ENCODE peak calls at places on chromosomes 6 and 20, in eight cellular contexts. U, K, G, R, S, J, T and X are unnamed samples.

GRCh38 chr6:35723587-35723986 is 13.2 kb upstream of the ARMC12 start:
- DNase-seq in T (no peak), R (no peak), K (no peak), J (no peak), U (no peak), S (peak), G (peak), X (no peak)

GRCh38 chr6:71038966-71039365 is 82.1 kb upstream of the B3GAT2 start:
- DNase-seq in K (peak), U (no peak), R (no peak), S (no peak), T (no peak), G (no peak), J (no peak), X (no peak)

GRCh38 chr20:992801-993535 is 9.1 kb downstream of the RSPO4 start:
- DNase-seq in U (no peak), K (no peak), S (no peak), J (no peak), G (no peak), T (no peak), R (no peak), X (no peak)

GRCh38 chr6:37594895-37595294 is 95.2 kb upstream of the CCDC167 start:
- DNase-seq in K (no peak), J (no peak), G (no peak), U (no peak), S (no peak), R (no peak), T (peak), X (no peak)

GRCh38 chr6:46410330-46410953 is 80.8 kb downstream of the RCAN2 start:
- DNase-seq in K (peak), J (no peak), R (peak), T (peak), G (no peak), S (peak), U (peak), X (no peak)

GRCh38 chr20:11130554-11131166 is 456.9 kb upstream of the JAG1 start:
- DNase-seq in R (no peak), G (no peak), T (no peak), S (no peak), K (no peak), U (no peak), J (no peak), X (no peak)

GRCh38 chr6:163461696-163462095 is 47.2 kb downstream of the QKI start:
- DNase-seq in T (no peak), S (no peak), R (peak), K (no peak), U (no peak), G (no peak), J (no peak), X (no peak)

GRCh38 chr20:23115823-23116222 is 29.7 kb upstream of the CD93 start:
- DNase-seq in T (no peak), S (no peak), U (no peak), K (peak), J (no peak), R (no peak), G (no peak), X (no peak)

GRCh38 chr6:33724281-33725023 is 13.0 kb upstream of the UQCC2 start:
- DNase-seq in R (no peak), T (no peak), J (no peak), U (no peak), G (no peak), K (no peak), S (no peak), X (no peak)

GRCh38 chr6:158387036-158387435 is 74.8 kb downstream of the TULP4 start:
- DNase-seq in U (no peak), G (no peak), T (no peak), J (no peak), R (no peak), K (no peak), S (no peak), X (no peak)

GRCh38 chr6:135449246-135449645 is 48.3 kb downstream of the AHI1 start:
- DNase-seq in R (no peak), G (no peak), U (no peak), J (no peak), T (no peak), S (no peak), K (no peak), X (no peak)

GRCh38 chr6:57255451-57256181 is 33.5 kb upstream of the RAB23 start:
- DNase-seq in U (no peak), S (no peak), J (no peak), T (no peak), K (no peak), G (no peak), R (no peak), X (no peak)

GRCh38 chr6:37897321-37897720 is 77.8 kb downstream of the ZFAND3 start:
- DNase-seq in K (peak), R (no peak), J (no peak), S (no peak), G (no peak), T (peak), U (no peak), X (no peak)

GRCh38 chr6:127949251-127949650 is 48.4 kb upstream of the THEMIS start:
- DNase-seq in T (no peak), G (no peak), R (no peak), J (no peak), U (no peak), K (no peak), S (no peak), X (no peak)

GRCh38 chr6:15839969-15840541 is 177.2 kb upstream of the DTNBP1 start:
- DNase-seq in G (no peak), T (no peak), S (no peak), U (no peak), R (no peak), J (no peak), K (no peak), X (no peak)

GRCh38 chr6:139983555-139984276 is 609.3 kb upstream of the CITED2 start:
- DNase-seq in T (no peak), K (peak), G (no peak), J (no peak), R (peak), U (no peak), S (no peak), X (no peak)

GRCh38 chr6:35896228-35896627 is 24.7 kb downstream of the SRPK1 start:
- DNase-seq in K (no peak), T (no peak), S (no peak), U (no peak), R (no peak), J (no peak), G (no peak), X (no peak)

GRCh38 chr6:109336221-109336955 is 45.9 kb downstream of the CD164 start:
- DNase-seq in R (peak), T (no peak), K (peak), J (peak), G (no peak), U (no peak), S (no peak), X (no peak)

GRCh38 chr6:154754152-154754551 is 20.9 kb downstream of the SCAF8 start:
- DNase-seq in R (peak), G (no peak), U (no peak), S (no peak), T (no peak), K (peak), J (no peak), X (no peak)

GRCh38 chr20:40657526-40657925 is 31.5 kb downstream of the MAFB start:
- DNase-seq in T (no peak), K (peak), U (no peak), R (no peak), J (no peak), G (no peak), S (no peak), X (no peak)

GRCh38 chr6:44122821-44123220 is 4.4 kb downstream of the MRPL14 start:
- DNase-seq in U (no peak), R (peak), S (no peak), J (no peak), K (peak), G (no peak), T (no peak), X (no peak)

GRCh38 chr6:15506066-15506465 is 156.8 kb downstream of the DTNBP1 start:
- DNase-seq in G (no peak), U (no peak), R (no peak), T (no peak), J (no peak), S (no peak), K (no peak), X (no peak)

GRCh38 chr20:33177866-33178265 is 9.9 kb downstream of the BPIFA2 start:
- DNase-seq in S (no peak), J (no peak), K (no peak), G (no peak), U (no peak), T (no peak), R (no peak), X (no peak)

GRCh38 chr6:132736239-132736638 is 21.5 kb downstream of the VNN2 start:
- DNase-seq in K (no peak), J (no peak), S (no peak), T (no peak), U (no peak), G (no peak), R (peak), X (no peak)

GRCh38 chr6:167845856-167846255 is 19.1 kb downstream of the AFDN start:
- DNase-seq in J (no peak), K (no peak), U (no peak), R (no peak), G (no peak), S (no peak), T (no peak), X (no peak)

GRCh38 chr6:14826456-14826855 is 419.4 kb upstream of the JARID2 start:
- DNase-seq in K (no peak), J (no peak), T (no peak), S (no peak), U (no peak), R (no peak), G (no peak), X (no peak)

GRCh38 chr20:17620371-17621228 is 50.7 kb downstream of the DSTN start:
- DNase-seq in R (no peak), J (peak), S (peak), K (no peak), G (no peak), T (no peak), U (no peak), X (peak)

GRCh38 chr6:108736832-108737231 is 111.4 kb upstream of the ARMC2 start:
- DNase-seq in G (peak), R (peak), K (peak), J (no peak), U (no peak), S (no peak), T (peak), X (peak)

GRCh38 chr6:48535569-48535968 is 424.6 kb upstream of the PTCHD4 start:
- DNase-seq in T (peak), U (peak), G (no peak), J (no peak), K (peak), R (peak), S (no peak), X (no peak)

GRCh38 chr20:49398401-49399144 is 83.9 kb downstream of the KCNB1 start:
- DNase-seq in K (no peak), R (no peak), T (no peak), J (no peak), G (no peak), U (no peak), S (no peak), X (no peak)

GRCh38 chr6:116557863-116558262 is 4.3 kb downstream of the CALHM4 start:
- DNase-seq in J (peak), T (peak), U (no peak), R (peak), K (peak), S (no peak), G (no peak), X (no peak)

GRCh38 chr6:43851204-43851855 is 81.3 kb downstream of the VEGFA start:
- DNase-seq in G (peak), K (peak), T (peak), U (no peak), R (peak), J (no peak), S (no peak), X (no peak)

GRCh38 chr6:15588966-15589634 is 73.7 kb downstream of the DTNBP1 start:
- DNase-seq in S (no peak), G (no peak), R (peak), T (no peak), U (no peak), K (peak), J (no peak), X (no peak)

GRCh38 chr6:7895125-7895423 is 15.5 kb downstream of the TXNDC5 start:
- DNase-seq in K (no peak), R (no peak), U (no peak), T (no peak), S (no peak), G (no peak), J (no peak), X (no peak)

GRCh38 chr6:7893342-7893741 is 17.2 kb downstream of the TXNDC5 start:
- DNase-seq in J (no peak), U (no peak), R (no peak), T (no peak), G (no peak), S (no peak), K (no peak), X (peak)

GRCh38 chr6:7897461-7898192 is 13.0 kb downstream of the TXNDC5 start:
- DNase-seq in R (no peak), S (no peak), T (no peak), K (no peak), G (no peak), U (no peak), J (no peak), X (no peak)

GRCh38 chr6:7896465-7896987 is 14.1 kb downstream of the TXNDC5 start:
- DNase-seq in T (no peak), G (no peak), J (no peak), K (no peak), U (no peak), R (no peak), S (no peak), X (no peak)

GRCh38 chr6:7894272-7895124 is 16.1 kb downstream of the TXNDC5 start:
- DNase-seq in S (peak), T (no peak), K (no peak), J (no peak), U (no peak), G (no peak), R (no peak), X (no peak)
- TF ChIP-seq CTCF in S (no peak), T (no peak), K (no peak), J (no peak), U (no peak), G (no peak), R (no peak), X (no peak)

DNA sequence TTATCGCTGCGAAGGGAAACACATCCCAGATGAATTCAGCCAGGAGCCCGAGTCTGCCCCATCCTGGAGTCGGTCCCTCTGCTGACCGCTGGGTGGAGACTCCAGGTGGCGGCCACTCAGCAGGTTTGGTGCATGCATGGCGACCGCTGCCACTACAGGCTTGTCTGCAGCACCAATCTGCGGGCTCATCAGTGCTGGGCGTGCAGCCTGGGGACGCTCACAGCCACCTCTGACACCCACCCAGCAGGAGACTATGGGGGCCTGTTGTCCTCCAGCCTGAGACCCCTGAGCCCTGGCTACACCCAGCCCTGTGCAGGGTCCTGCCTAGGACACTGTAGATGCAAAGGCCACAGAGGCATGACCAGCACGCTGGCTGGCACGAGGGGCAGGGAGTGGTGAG is 40.5 kb upstream of the GATA5 start:
- DNase-seq in U (peak), K (no peak), T (peak), R (no peak), J (no peak), S (no peak), G (peak), X (no peak)
- TF ChIP-seq CTCF in U (peak), K (peak), T (no peak), R (peak), J (peak), S (no peak), G (peak), X (peak)

GRCh38 chr6:85323435-85324040 is 126.3 kb upstream of the NT5E start:
- DNase-seq in J (peak), S (peak), U (peak), R (peak), T (peak), G (peak), K (peak), X (peak)
- TF ChIP-seq CTCF in J (peak), S (peak), U (peak), R (peak), T (peak), G (peak), K (peak), X (peak)

DNA sequence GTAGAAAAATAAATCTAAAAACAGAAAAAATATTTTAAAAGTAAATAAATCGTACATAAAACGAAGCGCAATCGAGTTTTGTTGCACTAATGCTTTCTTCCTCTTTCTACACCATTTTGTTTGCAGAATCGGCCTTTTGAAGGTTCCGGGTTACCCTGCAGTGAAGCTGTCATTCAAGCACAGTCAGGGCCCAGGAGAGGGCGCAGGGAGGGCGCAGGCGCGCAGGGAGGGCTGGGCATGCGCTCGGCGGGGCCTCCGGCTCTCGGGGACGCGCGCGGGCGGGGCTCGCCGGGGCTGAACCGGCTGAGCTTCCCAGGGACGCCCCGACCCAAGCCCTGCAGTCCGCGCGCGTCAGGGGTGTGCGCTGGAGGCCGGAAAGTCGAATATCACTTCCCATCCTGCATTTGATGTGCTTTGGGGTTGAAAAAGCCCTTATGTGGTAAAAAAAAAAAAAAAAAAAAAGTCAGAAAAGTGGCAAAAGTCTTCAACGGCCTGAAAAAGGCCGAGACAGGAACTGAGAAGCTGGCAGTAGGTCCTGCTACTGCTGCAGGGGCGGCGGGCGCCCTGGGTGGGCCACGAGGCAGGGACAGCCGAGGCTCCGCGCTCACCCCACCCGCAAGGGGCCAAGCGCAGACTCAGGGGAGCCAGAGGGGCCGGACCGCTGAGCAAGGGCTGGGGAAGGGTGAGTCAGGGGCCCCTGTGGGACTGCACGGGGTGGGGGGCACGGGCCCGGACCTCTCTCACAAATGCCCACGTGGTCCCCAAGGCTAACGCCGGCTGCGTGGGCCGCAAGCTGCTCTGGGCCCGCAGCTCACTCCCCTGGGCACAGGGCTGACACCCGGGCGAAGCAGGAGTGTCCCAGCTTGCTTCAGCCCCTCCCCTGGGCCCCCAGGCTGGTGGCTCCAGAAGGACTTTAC is 40.5 kb downstream of the THBS2 start:
- DNase-seq in K (peak), T (peak), S (peak), G (peak), U (peak), J (peak), R (peak), X (peak)
- TF ChIP-seq CTCF in K (peak), T (peak), S (peak), G (peak), U (peak), J (peak), R (peak), X (no peak)

GRCh38 chr6:170583736-170584180 is 679 bp downstream of the PDCD2 start:
- DNase-seq in S (no peak), T (no peak), J (no peak), R (no peak), U (no peak), K (no peak), G (no peak), X (no peak)
- TF ChIP-seq CTCF in S (peak), T (peak), J (no peak), R (peak), U (peak), K (no peak), G (peak), X (no peak)

GRCh38 chr6:13001951-13002350 is 285.4 kb downstream of the PHACTR1 start:
- DNase-seq in R (no peak), K (no peak), S (no peak), G (no peak), T (no peak), J (no peak), U (no peak), X (no peak)

GRCh38 chr6:12995419-12995818 is 278.9 kb downstream of the PHACTR1 start:
- DNase-seq in U (no peak), T (no peak), S (no peak), R (no peak), K (no peak), J (no peak), G (no peak), X (no peak)

GRCh38 chr6:13005994-13006393 is 289.4 kb downstream of the PHACTR1 start:
- DNase-seq in K (no peak), U (no peak), R (no peak), S (peak), T (no peak), G (no peak), J (no peak), X (no peak)

GRCh38 chr6:13004610-13005009 is 288.0 kb downstream of the PHACTR1 start:
- DNase-seq in S (no peak), J (no peak), U (no peak), G (no peak), T (no peak), K (no peak), R (no peak), X (no peak)

DNA sequence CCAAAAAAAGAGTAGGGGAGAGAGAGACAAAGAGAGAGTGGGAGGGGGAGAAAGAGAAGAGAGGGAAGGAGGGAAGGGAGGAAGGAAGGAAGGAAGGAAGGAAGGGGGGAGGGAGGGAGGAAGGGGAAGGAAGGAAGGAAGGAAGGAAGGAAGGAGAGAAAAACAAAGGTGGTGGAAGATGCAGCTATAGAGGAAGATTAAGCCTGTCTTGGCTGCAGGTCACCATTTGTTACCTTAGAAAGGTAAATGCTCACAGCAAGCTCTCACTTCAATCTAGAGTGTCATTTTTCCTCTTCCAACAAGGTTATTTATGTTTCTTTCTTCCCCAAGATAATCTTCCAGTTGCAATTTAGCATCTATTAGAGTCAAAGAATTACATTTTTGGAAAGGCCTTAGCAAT is 284.0 kb downstream of the PHACTR1 start:
- DNase-seq in G (no peak), J (no peak), S (no peak), R (no peak), T (no peak), U (no peak), K (no peak), X (no peak)
- TF ChIP-seq CTCF in G (no peak), J (no peak), S (no peak), R (no peak), T (no peak), U (no peak), K (no peak), X (no peak)

GRCh38 chr20:47785900-47786762 is 850 bp upstream of the SULF2 start:
- DNase-seq in U (peak), K (peak), T (peak), R (peak), S (peak), G (peak), J (peak), X (peak)
- TF ChIP-seq CTCF in U (peak), K (peak), T (peak), R (peak), S (peak), G (peak), J (peak), X (peak)

GRCh38 chr6:169961772-169962561 is 210.5 kb downstream of the ERMARD start:
- DNase-seq in R (no peak), U (peak), J (peak), S (peak), K (no peak), T (peak), G (peak), X (peak)
- TF ChIP-seq CTCF in R (no peak), U (peak), J (peak), S (no peak), K (peak), T (peak), G (peak), X (peak)

GRCh38 chr6:137829641-137830083 is 37.4 kb upstream of the TNFAIP3 start:
- DNase-seq in J (no peak), T (no peak), S (no peak), G (no peak), U (no peak), K (peak), R (peak), X (no peak)
- TF ChIP-seq CTCF in J (no peak), T (no peak), S (no peak), G (no peak), U (no peak), K (no peak), R (no peak), X (no peak)

GRCh38 chr6:144564202-144564601 is 279.1 kb downstream of the UTRN start:
- DNase-seq in K (no peak), G (no peak), S (no peak), J (no peak), T (no peak), U (no peak), R (no peak), X (no peak)

GRCh38 chr6:144566868-144567615 is 281.9 kb downstream of the UTRN start:
- DNase-seq in J (no peak), R (peak), K (peak), S (no peak), T (no peak), G (no peak), U (no peak), X (no peak)

GRCh38 chr6:144568241-144568640 is 283.1 kb downstream of the UTRN start:
- DNase-seq in G (no peak), T (no peak), R (peak), U (no peak), K (no peak), J (no peak), S (no peak), X (no peak)
- TF ChIP-seq CTCF in G (no peak), T (no peak), R (no peak), U (no peak), K (no peak), J (no peak), S (no peak), X (no peak)